ENCODE peak calls at places on chromosome 20, in ten cellular contexts. E, J, T, N, X, R, O, Q, C and U are unnamed samples.

GRCh38 chr20:45555198-45555597 is 8.0 kb upstream of the EPPIN start:
- DNase-seq in E (no peak), J (no peak), T (no peak), N (no peak), X (no peak), R (no peak), O (no peak), Q (no peak), C (no peak), U (no peak)

GRCh38 chr20:53100476-53100911 is 128.3 kb downstream of the TSHZ2 start:
- DNase-seq in E (no peak), J (peak; percentile 41), T (no peak), N (no peak), X (no peak), R (no peak), O (peak; percentile 34), Q (no peak), C (peak; percentile 5), U (no peak)

GRCh38 chr20:10075606-10076005 is 40.8 kb downstream of the ANKEF1 start:
- DNase-seq in E (no peak), J (no peak), T (no peak), N (no peak), X (no peak), R (no peak), O (no peak), Q (no peak), C (peak; percentile 41), U (no peak)

GRCh38 chr20:4924032-4924431 is 77.3 kb downstream of the SLC23A2 start:
- DNase-seq in E (no peak), J (no peak), T (no peak), N (no peak), X (no peak), R (no peak), O (no peak), Q (no peak), C (no peak), U (no peak)

GRCh38 chr20:23193985-23194384 is 107.9 kb upstream of the CD93 start:
- DNase-seq in E (no peak), J (no peak), T (no peak), N (no peak), X (no peak), R (no peak), O (no peak), Q (no peak), C (peak; percentile 43), U (no peak)

GRCh38 chr20:33600414-33600813 is 61.7 kb upstream of the C20orf144 start:
- DNase-seq in E (no peak), J (no peak), T (no peak), N (no peak), X (no peak), R (no peak), O (no peak), Q (no peak), C (no peak), U (no peak)

GRCh38 chr20:25540273-25540672 is 45.1 kb downstream of the NINL start:
- DNase-seq in E (no peak), J (peak; percentile 23), T (peak; percentile 39), N (no peak), X (no peak), R (no peak), O (no peak), Q (no peak), C (peak; percentile 14), U (no peak)

GRCh38 chr20:24742436-24742835 is 206.6 kb upstream of the CST7 start:
- DNase-seq in E (no peak), J (no peak), T (no peak), N (no peak), X (no peak), R (no peak), O (no peak), Q (no peak), C (no peak), U (no peak)

GRCh38 chr20:53247460-53248103 is 275.4 kb downstream of the TSHZ2 start:
- DNase-seq in E (no peak), J (peak; percentile 26), T (no peak), N (no peak), X (no peak), R (no peak), O (peak; percentile 23), Q (no peak), C (no peak), U (no peak)

GRCh38 chr20:38127011-38127621 is 38.0 kb downstream of the TGM2 start:
- DNase-seq in E (peak; percentile 43), J (peak; percentile 92), T (peak; percentile 77), N (peak; percentile 54), X (peak; percentile 83), R (peak; percentile 40), O (peak; percentile 89), Q (peak; percentile 73), C (peak; percentile 50), U (no peak)

GRCh38 chr20:49184691-49185070 is 3.5 kb downstream of the STAU1 start:
- DNase-seq in E (no peak), J (no peak), T (no peak), N (no peak), X (no peak), R (no peak), O (no peak), Q (no peak), C (no peak), U (no peak)

GRCh38 chr20:38599410-38599882 is 2.2 kb upstream of the ARHGAP40 start:
- DNase-seq in E (peak; percentile 85), J (peak; percentile 15), T (peak; percentile 62), N (no peak), X (no peak), R (peak; percentile 28), O (no peak), Q (no peak), C (peak; percentile 60), U (no peak)

GRCh38 chr20:37354210-37355195 is 8.6 kb downstream of the SRC start:
- DNase-seq in E (peak; percentile 73), J (no peak), T (no peak), N (no peak), X (no peak), R (no peak), O (no peak), Q (no peak), C (no peak), U (no peak)

GRCh38 chr20:32822189-32822588 is 2.4 kb downstream of the MAPRE1 start:
- DNase-seq in E (no peak), J (no peak), T (no peak), N (no peak), X (no peak), R (no peak), O (no peak), Q (no peak), C (no peak), U (no peak)

GRCh38 chr20:24752612-24753011 is 196.5 kb upstream of the CST7 start:
- DNase-seq in E (no peak), J (no peak), T (no peak), N (no peak), X (no peak), R (no peak), O (no peak), Q (no peak), C (peak; percentile 41), U (no peak)

GRCh38 chr20:45097485-45098095 is 3.3 kb downstream of the KCNS1 start:
- DNase-seq in E (no peak), J (peak; percentile 35), T (no peak), N (no peak), X (no peak), R (no peak), O (peak; percentile 10), Q (no peak), C (no peak), U (no peak)

GRCh38 chr20:57908226-57908625 is 198.4 kb upstream of the PMEPA1 start:
- DNase-seq in E (no peak), J (no peak), T (no peak), N (no peak), X (no peak), R (no peak), O (no peak), Q (no peak), C (no peak), U (no peak)
- H3K27ac ChIP-seq in E (no peak overlapping the region), J (no peak overlapping the region), T (no peak overlapping the region), N (no peak overlapping the region), X (no peak overlapping the region), R (no peak overlapping the region), O (no peak overlapping the region), Q (peak overlapping the region; percentile 39), C (no peak overlapping the region), U (no peak overlapping the region)

DNA sequence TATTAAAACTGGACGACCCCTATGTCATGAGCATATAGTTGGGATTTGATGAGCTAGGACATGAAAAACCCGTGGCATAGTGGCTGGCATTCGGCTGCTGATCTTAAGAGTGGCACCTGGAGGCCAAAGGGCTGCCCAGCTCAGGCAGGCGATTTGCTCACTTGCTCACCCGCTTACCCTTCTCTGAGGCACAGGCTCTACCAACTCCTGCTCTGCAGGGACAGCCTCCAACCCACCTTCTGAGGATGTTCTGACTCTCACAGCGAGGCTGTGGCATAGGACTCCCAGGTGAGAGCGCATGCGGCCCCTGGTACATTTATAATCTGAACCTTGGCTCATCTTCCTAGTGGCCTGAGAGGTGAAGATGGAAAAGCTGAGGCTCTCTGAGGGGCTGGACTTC is 995 bp downstream of the RSPO4 start:
- DNase-seq in E (no peak), J (no peak), T (no peak), N (peak; percentile 25), X (no peak), R (no peak), O (no peak), Q (no peak), C (no peak), U (no peak)
- H3K4me3 ChIP-seq in E (no peak overlapping the region), J (no peak overlapping the region), T (no peak overlapping the region), N (no peak overlapping the region), X (no peak overlapping the region), R (no peak overlapping the region), O (no peak overlapping the region), Q (no peak overlapping the region), C (no peak overlapping the region), U (no peak overlapping the region)

GRCh38 chr20:61361501-61361900 is 109.4 kb downstream of the CDH4 start:
- DNase-seq in E (no peak), J (no peak), T (no peak), N (no peak), X (no peak), R (no peak), O (no peak), Q (no peak), C (no peak), U (no peak)
- H3K27ac ChIP-seq in E (no peak overlapping the region), J (no peak overlapping the region), T (no peak overlapping the region), N (no peak overlapping the region), X (no peak overlapping the region), R (no peak overlapping the region), O (no peak overlapping the region), Q (no peak overlapping the region), C (no peak overlapping the region), U (no peak overlapping the region)

GRCh38 chr20:1389703-1390385 is 3.0 kb downstream of the FKBP1A start:
- DNase-seq in E (no peak), J (peak; percentile 19), T (no peak), N (no peak), X (no peak), R (no peak), O (no peak), Q (no peak), C (peak; percentile 57), U (no peak)
- H3K4me3 ChIP-seq in E (no peak overlapping the region), J (no peak overlapping the region), T (peak overlapping the region; percentile 40), N (peak overlapping the region; percentile 84), X (no peak overlapping the region), R (peak overlapping the region; percentile 88), O (no peak overlapping the region), Q (no peak overlapping the region), C (no peak overlapping the region), U (no peak overlapping the region)

DNA sequence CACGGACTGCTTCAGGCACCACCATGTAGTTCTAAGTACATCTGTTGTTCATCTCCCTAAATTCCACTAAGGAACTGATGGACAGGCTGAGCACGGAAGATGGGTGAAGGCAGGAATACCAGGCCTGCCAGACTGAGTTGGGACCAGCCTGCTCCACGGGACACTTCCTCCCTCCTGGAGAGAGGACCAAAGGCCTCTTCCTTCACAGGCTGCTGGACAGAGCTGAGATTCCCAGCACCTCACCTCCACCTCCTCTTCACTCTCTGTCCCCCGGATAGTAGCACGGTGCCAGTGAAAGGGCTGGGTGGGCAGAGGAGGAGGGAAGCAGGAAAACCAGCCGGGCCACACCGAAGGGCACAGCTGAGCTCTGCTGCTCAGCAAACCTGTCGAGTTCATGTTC is 22.9 kb upstream of the TCFL5 start:
- DNase-seq in E (no peak), J (no peak), T (no peak), N (no peak), X (no peak), R (no peak), O (no peak), Q (no peak), C (no peak), U (no peak)
- H3K27ac ChIP-seq in E (no peak overlapping the region), J (no peak overlapping the region), T (no peak overlapping the region), N (no peak overlapping the region), X (no peak overlapping the region), R (no peak overlapping the region), O (no peak overlapping the region), Q (no peak overlapping the region), C (no peak overlapping the region), U (no peak overlapping the region)